ENCODE peak calls at places on chromosomes 13 and 19, in five cellular contexts. X is astrocyte, I is heart left ventricle, O is pancreas, W is heart right ventricle. S is an unnamed sample.

GRCh38 chr19:34589730-34590129 is 87.2 kb downstream of the SCGB2B2 start:
- DNase-seq in W (no peak), X (no peak), O (peak), I (no peak), S (no peak)

GRCh38 chr19:52584686-52585085 is 14.6 kb downstream of the ZNF701 start:
- DNase-seq in I (no peak), W (no peak), O (no peak), X (no peak), S (no peak)

GRCh38 chr13:84917252-84917878 is 881.9 kb downstream of the SLITRK6 start:
- DNase-seq in I (no peak), W (no peak), X (peak), O (no peak), S (no peak)

GRCh38 chr19:5960005-5961001 is 17.6 kb downstream of the RANBP3 start:
- DNase-seq in X (no peak), O (peak), W (peak), I (peak), S (peak)

GRCh38 chr13:94896238-94896637 is 183.9 kb upstream of the SOX21 start:
- DNase-seq in X (no peak), I (no peak), O (no peak), W (no peak), S (no peak)

GRCh38 chr19:28430214-28430613 is 782.7 kb downstream of the UQCRFS1 start:
- DNase-seq in W (no peak), X (no peak), I (no peak), O (no peak), S (no peak)

GRCh38 chr19:7450243-7451223 is 38.3 kb downstream of the PEX11G start:
- DNase-seq in I (no peak), O (no peak), X (peak), W (no peak), S (no peak)

GRCh38 chr19:15479391-15480345 is at the start of gene PGLYRP2:
- DNase-seq in X (no peak), O (no peak), W (no peak), I (no peak), S (peak)

GRCh38 chr19:23310729-23311211 is 60.6 kb upstream of the ZNF724 start:
- DNase-seq in I (no peak), O (no peak), X (no peak), W (no peak), S (no peak)

GRCh38 chr19:3058009-3058820 is 4.1 kb downstream of the TLE5 start:
- DNase-seq in X (no peak), O (no peak), W (no peak), I (no peak), S (no peak)

GRCh38 chr13:111252449-111253124 is 67.9 kb upstream of the TEX29 start:
- DNase-seq in X (peak), O (no peak), I (no peak), W (no peak), S (no peak)

GRCh38 chr13:57212989-57213388 is 46.0 kb downstream of the PRR20E start:
- DNase-seq in O (no peak), X (no peak), W (no peak), I (no peak), S (no peak)

GRCh38 chr13:113981201-113981605 is 7.3 kb upstream of the C13orf46 start:
- DNase-seq in I (no peak), O (peak), X (no peak), W (no peak), S (peak)

GRCh38 chr19:17376935-17377600 is at the start of gene PLVAP:
- DNase-seq in O (no peak), I (peak), W (peak), X (no peak), S (no peak)

GRCh38 chr19:38648789-38649304 is 1.4 kb downstream of the ACTN4 start:
- DNase-seq in X (no peak), W (no peak), O (no peak), I (no peak), S (no peak)

GRCh38 chr19:13637664-13638063 is 126.7 kb upstream of the MRI1 start:
- DNase-seq in O (no peak), X (no peak), W (no peak), I (no peak), S (no peak)

GRCh38 chr13:70457474-70457873 is 349.2 kb upstream of the KLHL1 start:
- DNase-seq in O (no peak), I (no peak), W (no peak), X (no peak), S (no peak)

GRCh38 chr13:21676611-21677021 is 5.7 kb downstream of the FGF9 start:
- DNase-seq in I (peak), X (no peak), O (peak), W (no peak), S (peak)

GRCh38 chr19:40640744-40641143 is 39.6 kb downstream of the LTBP4 start:
- DNase-seq in O (no peak), X (peak), W (peak), I (peak), S (no peak)

GRCh38 chr19:3801412-3802096 is 15.4 kb upstream of the MATK start:
- DNase-seq in X (peak), O (no peak), I (peak), W (peak), S (peak)

GRCh38 chr19:45347570-45348366 is 7.2 kb downstream of the KLC3 start:
- DNase-seq in O (no peak), I (no peak), X (no peak), W (no peak), S (no peak)

GRCh38 chr13:73364706-73365105 is 305.9 kb downstream of the KLF5 start:
- DNase-seq in O (no peak), W (no peak), I (no peak), X (no peak), S (no peak)

GRCh38 chr13:44305845-44306244 is 67.8 kb upstream of the SERP2 start:
- DNase-seq in W (no peak), X (peak), O (no peak), I (no peak), S (no peak)

GRCh38 chr13:30133976-30134375 is 173.4 kb downstream of the KATNAL1 start:
- DNase-seq in X (no peak), W (no peak), O (no peak), I (no peak), S (no peak)

GRCh38 chr19:28595722-28596121 is 617.2 kb downstream of the UQCRFS1 start:
- DNase-seq in X (no peak), I (no peak), O (no peak), W (no peak), S (no peak)

GRCh38 chr13:113935081-113935511 is 38.8 kb downstream of the C13orf46 start:
- DNase-seq in O (no peak), I (no peak), W (no peak), X (no peak), S (peak)

GRCh38 chr19:56144396-56144795 is 3.3 kb downstream of the ZNF444 start:
- DNase-seq in I (no peak), W (no peak), X (no peak), O (no peak), S (no peak)

GRCh38 chr13:27481766-27482165 is 31.4 kb upstream of the MTIF3 start:
- DNase-seq in W (no peak), X (no peak), I (no peak), O (peak), S (peak)

GRCh38 chr19:41735071-41735623 is 20.2 kb upstream of the CEACAM6 start:
- DNase-seq in W (no peak), O (no peak), X (no peak), I (no peak), S (no peak)

GRCh38 chr19:48619692-48620565 is 623 bp downstream of the SPHK2 start:
- DNase-seq in I (no peak), O (peak), X (no peak), W (no peak), S (no peak)

GRCh38 chr19:5534787-5535586 is 32.8 kb downstream of the TINCR start:
- DNase-seq in W (no peak), O (no peak), X (no peak), I (no peak), S (no peak)

GRCh38 chr19:55649579-55650557 is 1.9 kb downstream of the CCDC106 start:
- DNase-seq in X (no peak), O (peak), I (no peak), W (no peak), S (no peak)

GRCh38 chr19:13670846-13671245 is 93.5 kb upstream of the MRI1 start:
- DNase-seq in O (no peak), X (no peak), W (no peak), I (no peak), S (no peak)

GRCh38 chr13:45102136-45102802 is 18.0 kb upstream of the GTF2F2 start:
- DNase-seq in W (no peak), O (no peak), X (no peak), I (no peak), S (no peak)

GRCh38 chr19:48596679-48597465 is 9.7 kb upstream of the SPACA4 start:
- DNase-seq in O (no peak), X (no peak), I (no peak), W (no peak), S (no peak)

GRCh38 chr13:72565893-72566292 is 161.5 kb downstream of the MZT1 start:
- DNase-seq in O (no peak), I (no peak), X (peak), W (no peak), S (no peak)

GRCh38 chr13:46749951-46750350 is 47.0 kb downstream of the ESD start:
- DNase-seq in W (no peak), O (no peak), X (peak), I (no peak), S (no peak)

GRCh38 chr13:91716436-91717065 is 318.1 kb downstream of the GPC5 start:
- DNase-seq in I (no peak), O (no peak), X (no peak), W (no peak), S (no peak)

GRCh38 chr19:1041272-1041834 is 1.4 kb downstream of the ABCA7 start:
- DNase-seq in O (peak), W (no peak), X (no peak), I (no peak), S (no peak)
- H3K27ac ChIP-seq in O (no peak), W (peak), X (no peak), I (peak), S (no peak)

GRCh38 chr19:44024900-44025216 is 321 bp upstream of the ZNF222 start:
- DNase-seq in X (no peak), I (no peak), W (no peak), O (no peak), S (no peak)
- H3K27ac ChIP-seq in X (peak), I (peak), W (peak), O (no peak), S (no peak)

GRCh38 chr13:41622545-41623429 is 165.4 kb downstream of the RGCC start:
- DNase-seq in W (no peak), X (peak), O (no peak), I (no peak), S (no peak)
- H3K27ac ChIP-seq in W (peak), X (peak), O (no peak), I (peak), S (no peak)

GRCh38 chr19:10864538-10864899 is 6.8 kb upstream of the CARM1 start:
- DNase-seq in X (peak), I (peak), O (peak), W (peak), S (peak)

GRCh38 chr19:10862561-10863106 is 8.7 kb upstream of the CARM1 start:
- DNase-seq in O (no peak), X (no peak), W (no peak), I (no peak), S (no peak)

GRCh38 chr19:10861118-10861651 is 10.2 kb upstream of the CARM1 start:
- DNase-seq in O (no peak), X (no peak), I (no peak), W (no peak), S (peak)

GRCh38 chr19:10866495-10866894 is 4.9 kb upstream of the CARM1 start:
- DNase-seq in O (no peak), W (no peak), X (no peak), I (no peak), S (no peak)

DNA sequence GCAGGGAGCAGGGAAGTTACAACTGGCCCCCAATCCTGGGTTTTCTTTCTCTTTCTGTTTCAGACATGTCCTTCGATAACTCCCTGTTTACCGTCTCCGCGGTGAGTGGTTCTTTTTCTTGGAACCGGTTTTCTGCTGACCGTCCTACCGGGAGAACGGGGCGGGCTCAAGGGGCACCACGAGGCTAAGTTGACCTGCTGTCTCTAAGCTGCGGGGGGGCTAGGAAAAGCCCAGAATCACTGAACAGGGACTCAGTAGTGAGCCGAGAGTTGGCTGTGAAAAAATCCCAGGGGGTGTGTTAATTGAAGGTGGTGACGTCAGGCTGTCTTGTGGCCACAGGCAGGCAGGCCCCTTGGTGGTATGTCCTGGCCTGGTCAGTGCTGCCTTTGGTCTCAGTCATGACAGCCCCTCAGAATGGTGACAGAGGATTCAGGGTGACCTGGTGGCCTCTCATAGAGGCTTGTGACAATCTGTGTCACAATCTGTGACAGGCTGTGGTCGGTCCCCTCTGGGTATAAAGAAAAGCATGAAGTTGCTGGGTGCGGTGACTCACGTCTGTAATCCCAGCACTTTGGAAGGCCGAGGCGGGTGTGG is 8.1 kb upstream of the CARM1 start:
- DNase-seq in W (no peak), I (no peak), X (peak), O (no peak), S (peak)
- H3K27ac ChIP-seq in W (no peak), I (no peak), X (no peak), O (no peak), S (peak)

GRCh38 chr19:19274716-19275115 is 1.6 kb upstream of the TM6SF2 start:
- DNase-seq in O (no peak), W (no peak), I (no peak), X (no peak), S (no peak)
- H3K27ac ChIP-seq in O (no peak), W (no peak), I (no peak), X (no peak), S (no peak)

GRCh38 chr13:98371624-98372023 is 194.6 kb upstream of the RNF113B start:
- DNase-seq in X (no peak), O (no peak), I (no peak), W (no peak), S (no peak)
- H3K27ac ChIP-seq in X (peak), O (no peak), I (no peak), W (no peak), S (peak)

S was measured in thyroid gland.